ENCODE peak calls at places on chromosomes 16 and 17, in five cellular contexts. T, M, Y, Q and E are unnamed samples.

GRCh38 chr16:23423496-23424049 is 29.4 kb downstream of the COG7 start:
- DNase-seq in Y (no peak), M (no peak), T (peak), Q (no peak), E (peak)

GRCh38 chr16:81319221-81319912 is 4.6 kb downstream of the GAN start:
- DNase-seq in M (no peak), Y (no peak), T (peak), Q (peak), E (no peak)

GRCh38 chr16:85239239-85239638 is 127.0 kb upstream of the CIBAR2 start:
- DNase-seq in M (no peak), Y (no peak), Q (no peak), T (no peak), E (peak)

GRCh38 chr16:28513484-28514181 is 7.0 kb upstream of the IL27 start:
- DNase-seq in M (no peak), Q (no peak), Y (no peak), T (no peak), E (no peak)

GRCh38 chr17:36128411-36128978 is 24.9 kb downstream of the CCL4 start:
- DNase-seq in M (no peak), Q (no peak), Y (no peak), T (no peak), E (no peak)

GRCh38 chr17:13594762-13595697 is 6.7 kb downstream of the HS3ST3A1 start:
- DNase-seq in M (peak), Y (peak), Q (peak), T (peak), E (peak)

GRCh38 chr16:66954097-66954659 is 6.9 kb upstream of the CES3 start:
- DNase-seq in Y (peak), T (peak), Q (peak), M (peak), E (peak)

GRCh38 chr17:64418506-64419339 is 28.1 kb upstream of the PECAM1 start:
- DNase-seq in Q (peak), T (peak), M (peak), Y (no peak), E (no peak)

GRCh38 chr16:85187002-85187401 is 74.7 kb upstream of the CIBAR2 start:
- DNase-seq in Q (no peak), M (no peak), T (peak), Y (no peak), E (peak)

GRCh38 chr16:12210925-12211869 is 234.7 kb downstream of the SNX29 start:
- DNase-seq in Y (no peak), M (no peak), Q (no peak), T (no peak), E (no peak)